ENCODE peak calls at places on chromosomes 1 and 21, in five cellular contexts. Q is activated T-cell treated with anti-CD3 and anti-CD28 coated beads, Interleukin-2, amount 50 U/mL, for 72 hours; O is A549; P is ovary; D is GM04504. E is an unnamed sample.

GRCh38 chr1:115140442-115141144 is 51.3 kb upstream of the TSPAN2 start:
- DNase-seq in Q (no peak), O (no peak), P (no peak), D (no peak), E (no peak)

GRCh38 chr1:64550505-64550904 is 80.6 kb downstream of the CACHD1 start:
- DNase-seq in Q (peak), O (no peak), P (no peak), D (no peak), E (no peak)

GRCh38 chr1:20645414-20645813 is 12.2 kb downstream of the PINK1 start:
- DNase-seq in Q (no peak), O (no peak), P (no peak), D (no peak), E (no peak)

GRCh38 chr1:168343566-168343965 is 62.9 kb downstream of the TBX19 start:
- DNase-seq in Q (no peak), O (no peak), P (no peak), D (no peak), E (no peak)

GRCh38 chr1:110948038-110948810 is 15.5 kb downstream of the LRIF1 start:
- DNase-seq in Q (no peak), O (no peak), P (no peak), D (no peak), E (no peak)

GRCh38 chr21:34648739-34649297 is 20.0 kb upstream of the CLIC6 start:
- DNase-seq in Q (no peak), O (no peak), P (no peak), D (no peak), E (no peak)

GRCh38 chr1:237578540-237578939 is 312.2 kb downstream of the ZP4 start:
- DNase-seq in Q (no peak), O (no peak), P (no peak), D (no peak), E (no peak)

GRCh38 chr1:158353333-158354038 is at the start of gene CD1E:
- DNase-seq in Q (no peak), O (no peak), P (no peak), D (no peak), E (no peak)

GRCh38 chr21:39094847-39095525 is 88.3 kb downstream of the PSMG1 start:
- DNase-seq in Q (no peak), O (peak), P (no peak), D (no peak), E (peak)

GRCh38 chr1:57163332-57163731 is 197.5 kb upstream of the C8B start:
- DNase-seq in Q (peak), O (no peak), P (no peak), D (no peak), E (no peak)

GRCh38 chr1:20339811-20340457 is 49.3 kb downstream of the VWA5B1 start:
- DNase-seq in Q (no peak), O (no peak), P (no peak), D (no peak), E (no peak)

GRCh38 chr1:1419812-1420653 is 1.0 kb downstream of the ANKRD65 start:
- DNase-seq in Q (no peak), O (no peak), P (peak), D (no peak), E (no peak)